ENCODE peak calls at places on chromosomes 12 and 14, in nine cellular contexts. Z is GM20000; I is IMR-90; K is esophagus squamous epithelium; N is aorta; L is activated CD8-positive, alpha-beta memory T cell treated with anti-CD3 and anti-CD28 coated beads, Interleukin-2, amount 10 ng/mL, durations not matched to agents 7 days and 5 days; V is activated T-helper 1 cell treated with Interleukin-2 at 50 U/mL for 16 hours; C is activated naive CD4-positive, alpha-beta T cell treated with anti-CD3 and anti-CD28 coated beads for 36 hours; O is T1000. G is an unnamed sample.

GRCh38 chr12:123263196-123263817 is 8.3 kb downstream of the CDK2AP1 start:
- DNase-seq in O (no peak), K (no peak), N (no peak), C (no peak), V (no peak), I (no peak), L (no peak), Z (no peak), G (no peak)

GRCh38 chr12:97464241-97465011 is 1.8 kb downstream of the RMST start:
- DNase-seq in K (no peak), L (no peak), V (no peak), N (no peak), I (no peak), Z (no peak), O (no peak), C (no peak), G (no peak)

GRCh38 chr14:30355431-30355913 is 203.5 kb upstream of the G2E3 start:
- DNase-seq in K (no peak), V (no peak), O (no peak), Z (peak), I (no peak), N (no peak), C (peak), L (no peak), G (no peak)

GRCh38 chr12:54173906-54174471 is 14.8 kb downstream of the SMUG1 start:
- DNase-seq in Z (no peak), V (no peak), N (no peak), L (no peak), K (no peak), O (no peak), I (no peak), C (peak), G (no peak)

GRCh38 chr14:38404100-38404541 is 148.2 kb upstream of the CLEC14A start:
- DNase-seq in L (no peak), C (no peak), K (no peak), V (no peak), I (peak), Z (no peak), N (no peak), O (no peak), G (no peak)

GRCh38 chr14:103058209-103059055 is 1.1 kb upstream of the CDC42BPB start:
- DNase-seq in O (no peak), K (no peak), Z (no peak), N (no peak), V (no peak), L (no peak), I (peak), C (no peak), G (no peak)

GRCh38 chr14:51401272-51401671 is 161.2 kb downstream of the TMX1 start:
- DNase-seq in Z (no peak), C (no peak), K (no peak), O (no peak), I (no peak), L (no peak), V (no peak), N (no peak), G (no peak)

GRCh38 chr12:66555113-66555512 is 123.8 kb downstream of the GRIP1 start:
- DNase-seq in V (no peak), O (no peak), I (no peak), Z (no peak), N (no peak), K (no peak), L (no peak), C (peak), G (no peak)

GRCh38 chr12:53211476-53212381 is 4.7 kb upstream of the ITGB7 start:
- DNase-seq in I (no peak), V (no peak), L (no peak), C (no peak), K (no peak), Z (no peak), N (no peak), O (no peak), G (no peak)

GRCh38 chr12:55930771-55931316 is at the start of gene DGKA:
- DNase-seq in Z (peak), C (peak), V (peak), N (peak), K (no peak), L (peak), I (peak), O (no peak), G (no peak)

GRCh38 chr12:24596768-24597388 is 352.0 kb downstream of the BCAT1 start:
- DNase-seq in Z (peak), O (no peak), K (no peak), L (no peak), N (no peak), I (peak), C (no peak), V (no peak), G (no peak)

G was measured in left lung.